ENCODE peak calls at places on chromosomes 7 and 10, in nine cellular contexts. T is epithelial cell of esophagus, C is heart right ventricle, K is HFF-Myc, Y is BJ, V is HCT116, Q is transverse colon, J is tibial artery, B is prostate gland. Z is an unnamed sample.

GRCh38 chr10:60733189-60733815 is 45.0 kb upstream of the CDK1 start:
- DNase-seq in T (peak), C (no peak), K (no peak), Y (no peak), V (peak), Q (peak), J (no peak), B (peak), Z (no peak)

GRCh38 chr10:34010891-34011290 is 676.4 kb upstream of the NRP1 start:
- DNase-seq in T (peak), C (no peak), K (no peak), Y (no peak), V (no peak), Q (no peak), J (no peak), B (no peak), Z (peak)

GRCh38 chr10:69419761-69420126 is 3.0 kb upstream of the TACR2 start:
- DNase-seq in T (no peak), C (no peak), K (no peak), Y (no peak), V (no peak), Q (no peak), J (no peak), B (no peak), Z (no peak)

GRCh38 chr7:75639071-75639892 is 99.5 kb downstream of the HIP1 start:
- DNase-seq in T (peak), C (peak), K (no peak), Y (no peak), V (no peak), Q (peak), J (no peak), B (no peak), Z (peak)

GRCh38 chr10:119803264-119803663 is 69.4 kb downstream of the MCMBP start:
- DNase-seq in T (peak), C (no peak), K (no peak), Y (peak), V (no peak), Q (no peak), J (no peak), B (no peak), Z (no peak)

GRCh38 chr10:86311900-86312299 is 54.7 kb downstream of the GRID1 start:
- DNase-seq in T (no peak), C (no peak), K (no peak), Y (no peak), V (no peak), Q (no peak), J (no peak), B (no peak), Z (no peak)

GRCh38 chr10:77333610-77334340 is 303.8 kb downstream of the KCNMA1 start:
- DNase-seq in T (peak), C (no peak), K (no peak), Y (no peak), V (no peak), Q (no peak), J (no peak), B (no peak), Z (peak)

GRCh38 chr10:123150986-123151738 is 3.0 kb upstream of the BUB3 start:
- DNase-seq in T (peak), C (no peak), K (no peak), Y (no peak), V (no peak), Q (no peak), J (no peak), B (no peak), Z (peak)

GRCh38 chr7:78080811-78081210 is 282.2 kb downstream of the PHTF2 start:
- DNase-seq in T (no peak), C (no peak), K (no peak), Y (no peak), V (no peak), Q (no peak), J (no peak), B (no peak), Z (no peak)

GRCh38 chr10:113087082-113088029 is 137.3 kb downstream of the TCF7L2 start:
- DNase-seq in T (peak), C (peak), K (peak), Y (peak), V (peak), Q (peak), J (peak), B (no peak), Z (peak)

GRCh38 chr7:22443370-22444180 is 56.4 kb downstream of the STEAP1B start:
- DNase-seq in T (no peak), C (no peak), K (no peak), Y (no peak), V (no peak), Q (peak), J (no peak), B (no peak), Z (no peak)

GRCh38 chr10:92419740-92420553 is 129.0 kb downstream of the MARCHF5 start:
- DNase-seq in T (peak), C (peak), K (no peak), Y (no peak), V (no peak), Q (peak), J (peak), B (no peak), Z (no peak)

GRCh38 chr7:70830060-70830395 is 301.9 kb upstream of the GALNT17 start:
- DNase-seq in T (no peak), C (no peak), K (no peak), Y (no peak), V (no peak), Q (no peak), J (no peak), B (no peak), Z (no peak)

GRCh38 chr7:112897839-112898431 is 107.7 kb upstream of the TMEM168 start:
- DNase-seq in T (no peak), C (no peak), K (no peak), Y (no peak), V (no peak), Q (no peak), J (no peak), B (no peak), Z (no peak)

GRCh38 chr7:47142169-47142866 is 439.6 kb downstream of the TNS3 start:
- DNase-seq in T (peak), C (no peak), K (no peak), Y (no peak), V (no peak), Q (no peak), J (no peak), B (no peak), Z (no peak)

GRCh38 chr10:2964632-2965296 is 102.6 kb upstream of the PFKP start:
- DNase-seq in T (no peak), C (no peak), K (no peak), Y (no peak), V (no peak), Q (no peak), J (no peak), B (no peak), Z (peak)

GRCh38 chr10:31635415-31636065 is 293.1 kb downstream of the ARHGAP12 start:
- DNase-seq in T (peak), C (no peak), K (no peak), Y (no peak), V (no peak), Q (no peak), J (no peak), B (no peak), Z (no peak)

GRCh38 chr7:13240349-13240748 is 552.9 kb downstream of the ARL4A start:
- DNase-seq in T (peak), C (no peak), K (no peak), Y (no peak), V (peak), Q (no peak), J (no peak), B (no peak), Z (no peak)

GRCh38 chr10:70582793-70583700 is 19.5 kb downstream of the PRF1 start:
- DNase-seq in T (no peak), C (no peak), K (no peak), Y (no peak), V (no peak), Q (no peak), J (peak), B (no peak), Z (no peak)

GRCh38 chr7:148941598-148942280 is 57.6 kb upstream of the EZH2 start:
- DNase-seq in T (peak), C (peak), K (no peak), Y (no peak), V (peak), Q (peak), J (peak), B (peak), Z (peak)

GRCh38 chr7:129017933-129018538 is 36.9 kb downstream of the TNPO3 start:
- DNase-seq in T (no peak), C (no peak), K (no peak), Y (no peak), V (no peak), Q (no peak), J (no peak), B (no peak), Z (no peak)

GRCh38 chr7:139660317-139661042 is 117.3 kb downstream of the HIPK2 start:
- DNase-seq in T (peak), C (no peak), K (no peak), Y (no peak), V (no peak), Q (peak), J (no peak), B (peak), Z (no peak)

GRCh38 chr10:79378647-79379511 is 31.6 kb downstream of the PPIF start:
- DNase-seq in T (no peak), C (no peak), K (no peak), Y (no peak), V (no peak), Q (peak), J (no peak), B (no peak), Z (no peak)

GRCh38 chr7:34530211-34530610 is 127.8 kb upstream of the NPSR1 start:
- DNase-seq in T (peak), C (no peak), K (no peak), Y (no peak), V (no peak), Q (no peak), J (no peak), B (no peak), Z (no peak)

GRCh38 chr10:112758961-112759360 is 191.1 kb upstream of the TCF7L2 start:
- DNase-seq in T (no peak), C (no peak), K (no peak), Y (no peak), V (no peak), Q (no peak), J (no peak), B (no peak), Z (no peak)

GRCh38 chr10:106573106-106573505 is 591.4 kb downstream of the SORCS1 start:
- DNase-seq in T (peak), C (no peak), K (peak), Y (no peak), V (no peak), Q (no peak), J (no peak), B (no peak), Z (no peak)

GRCh38 chr7:28986028-28986427 is 27.9 kb upstream of the TRIL start:
- DNase-seq in T (peak), C (no peak), K (no peak), Y (no peak), V (no peak), Q (no peak), J (no peak), B (peak), Z (no peak)

GRCh38 chr7:68770649-68771048 is 827.6 kb upstream of the AUTS2 start:
- DNase-seq in T (no peak), C (peak), K (no peak), Y (no peak), V (no peak), Q (no peak), J (no peak), B (no peak), Z (no peak)

GRCh38 chr10:80459047-80459865 is 5.1 kb downstream of the TSPAN14 start:
- DNase-seq in T (peak), C (peak), K (peak), Y (peak), V (no peak), Q (peak), J (peak), B (peak), Z (peak)

GRCh38 chr10:35336921-35337741 is 822 bp downstream of the CCNY start:
- DNase-seq in T (peak), C (peak), K (no peak), Y (no peak), V (no peak), Q (peak), J (peak), B (peak), Z (peak)

GRCh38 chr10:131870831-131871672 is 29.8 kb upstream of the PPP2R2D start:
- DNase-seq in T (peak), C (no peak), K (no peak), Y (no peak), V (no peak), Q (no peak), J (no peak), B (no peak), Z (no peak)

GRCh38 chr7:117572826-117573620 is 93.2 kb downstream of the CFTR start:
- DNase-seq in T (no peak), C (no peak), K (no peak), Y (no peak), V (no peak), Q (no peak), J (no peak), B (no peak), Z (no peak)

GRCh38 chr10:113221756-113222168 is 271.7 kb downstream of the TCF7L2 start:
- DNase-seq in T (peak), C (no peak), K (no peak), Y (no peak), V (peak), Q (no peak), J (no peak), B (no peak), Z (no peak)

GRCh38 chr7:40457776-40458480 is 323.1 kb downstream of the SUGCT start:
- DNase-seq in T (no peak), C (no peak), K (no peak), Y (no peak), V (no peak), Q (no peak), J (no peak), B (no peak), Z (no peak)

DNA sequence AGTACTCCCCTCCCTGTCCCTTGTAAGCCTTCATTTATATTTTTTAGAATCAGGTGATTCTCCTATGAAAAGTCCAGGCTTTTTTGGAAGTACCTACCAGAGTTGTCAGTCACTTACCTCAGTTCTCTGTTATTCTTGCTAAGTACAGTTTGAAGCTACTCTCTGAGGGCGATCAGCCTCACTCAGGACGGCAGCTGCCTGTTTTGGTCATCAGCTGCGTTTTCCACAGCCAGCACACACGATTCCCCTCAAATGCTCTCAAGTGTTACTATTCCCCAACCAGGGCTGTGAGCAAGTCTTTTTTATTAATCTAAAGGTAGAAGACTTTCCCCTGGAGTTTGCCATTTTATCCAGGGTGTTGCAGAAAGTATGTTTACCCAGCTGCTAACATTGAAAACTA is 328.6 kb downstream of the SUGCT start:
- DNase-seq in T (no peak), C (no peak), K (no peak), Y (no peak), V (no peak), Q (no peak), J (no peak), B (no peak), Z (no peak)
- H3K4me3 ChIP-seq in T (no peak), C (no peak), K (no peak), Y (no peak), V (no peak), Q (no peak), J (peak), B (no peak), Z (no peak)

GRCh38 chr7:131638641-131639430 is 82.4 kb upstream of the PODXL start:
- DNase-seq in T (no peak), C (no peak), K (no peak), Y (no peak), V (no peak), Q (no peak), J (no peak), B (no peak), Z (no peak)
- H3K4me3 ChIP-seq in T (no peak), C (no peak), K (no peak), Y (no peak), V (no peak), Q (no peak), J (no peak), B (no peak), Z (no peak)

GRCh38 chr10:133230387-133231195 is 574 bp downstream of the UTF1 start:
- DNase-seq in T (no peak), C (no peak), K (no peak), Y (no peak), V (no peak), Q (peak), J (no peak), B (no peak), Z (no peak)
- H3K4me3 ChIP-seq in T (no peak), C (peak), K (no peak), Y (no peak), V (no peak), Q (peak), J (no peak), B (peak), Z (no peak)

DNA sequence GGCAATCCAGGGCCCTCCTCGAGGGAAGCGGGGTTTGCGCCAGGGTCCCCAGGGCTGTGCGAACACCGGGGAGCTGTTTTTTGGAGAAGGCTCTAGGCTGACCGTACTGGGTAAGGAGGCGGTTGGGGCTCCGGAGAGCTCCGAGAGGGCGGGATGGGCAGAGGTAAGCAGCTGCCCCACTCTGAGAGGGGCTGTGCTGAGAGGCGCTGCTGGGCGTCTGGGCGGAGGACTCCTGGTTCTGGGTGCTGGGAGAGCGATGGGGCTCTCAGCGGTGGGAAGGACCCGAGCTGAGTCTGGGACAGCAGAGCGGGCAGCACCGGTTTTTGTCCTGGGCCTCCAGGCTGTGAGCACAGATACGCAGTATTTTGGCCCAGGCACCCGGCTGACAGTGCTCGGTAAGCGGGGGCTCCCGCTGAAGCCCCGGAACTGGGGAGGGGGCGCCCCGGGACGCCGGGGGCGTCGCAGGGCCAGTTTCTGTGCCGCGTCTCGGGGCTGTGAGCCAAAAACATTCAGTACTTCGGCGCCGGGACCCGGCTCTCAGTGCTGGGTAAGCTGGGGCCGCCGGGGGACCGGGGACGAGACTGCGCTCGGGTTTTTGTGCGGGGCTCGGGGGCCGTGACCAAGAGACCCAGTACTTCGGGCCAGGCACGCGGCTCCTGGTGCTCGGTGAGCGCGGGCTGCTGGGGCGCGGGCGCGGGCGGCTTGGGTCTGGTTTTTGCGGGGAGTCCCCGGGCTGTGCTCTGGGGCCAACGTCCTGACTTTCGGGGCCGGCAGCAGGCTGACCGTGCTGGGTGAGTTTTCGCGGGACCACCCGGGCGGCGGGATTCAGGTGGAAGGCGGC is 26.0 kb downstream of the PRSS2 start:
- DNase-seq in T (no peak), C (no peak), K (no peak), Y (no peak), V (no peak), Q (no peak), J (no peak), B (no peak), Z (no peak)
- H3K4me3 ChIP-seq in T (no peak), C (peak), K (peak), Y (peak), V (no peak), Q (peak), J (peak), B (peak), Z (no peak)

GRCh38 chr10:21530616-21531015 is 3.4 kb upstream of the MLLT10 start:
- DNase-seq in T (no peak), C (no peak), K (no peak), Y (no peak), V (no peak), Q (no peak), J (no peak), B (no peak), Z (no peak)
- H3K4me3 ChIP-seq in T (no peak), C (no peak), K (no peak), Y (no peak), V (no peak), Q (no peak), J (no peak), B (no peak), Z (no peak)

GRCh38 chr10:121732676-121733445 is 134.6 kb upstream of the FGFR2 start:
- DNase-seq in T (peak), C (no peak), K (no peak), Y (no peak), V (no peak), Q (no peak), J (no peak), B (no peak), Z (no peak)
- H3K4me3 ChIP-seq in T (no peak), C (no peak), K (no peak), Y (no peak), V (no peak), Q (no peak), J (no peak), B (no peak), Z (no peak)

GRCh38 chr7:5574770-5575269 is 151.2 kb upstream of the TNRC18 start:
- DNase-seq in T (no peak), C (peak), K (no peak), Y (no peak), V (no peak), Q (no peak), J (no peak), B (no peak), Z (no peak)
- H3K4me3 ChIP-seq in T (no peak), C (peak), K (no peak), Y (no peak), V (no peak), Q (no peak), J (no peak), B (no peak), Z (no peak)

DNA sequence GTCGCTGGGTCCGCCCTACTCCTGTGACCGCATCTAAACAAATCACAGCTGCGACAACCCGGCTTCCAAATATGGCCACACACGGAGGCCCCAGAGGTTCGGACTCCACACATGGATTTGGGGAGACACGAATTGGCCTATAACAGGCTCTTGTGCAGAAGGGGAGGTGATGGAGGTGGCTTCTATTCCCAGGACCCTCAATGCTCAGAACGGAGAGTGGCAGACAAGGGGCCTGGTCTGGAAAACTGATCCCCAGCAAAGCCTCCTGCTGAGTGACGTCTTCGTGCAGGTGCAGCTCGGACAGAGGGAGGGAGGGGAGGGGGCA is 90.2 kb downstream of the FOXL3 start:
- DNase-seq in T (no peak), C (no peak), K (no peak), Y (no peak), V (no peak), Q (no peak), J (peak), B (no peak), Z (no peak)
- H3K4me3 ChIP-seq in T (no peak), C (no peak), K (no peak), Y (no peak), V (no peak), Q (peak), J (no peak), B (no peak), Z (no peak)

GRCh38 chr7:25622716-25623115 is 394.4 kb upstream of the NPVF start:
- DNase-seq in T (no peak), C (no peak), K (no peak), Y (no peak), V (no peak), Q (no peak), J (no peak), B (no peak), Z (no peak)
- H3K4me3 ChIP-seq in T (no peak), C (no peak), K (no peak), Y (no peak), V (no peak), Q (no peak), J (no peak), B (no peak), Z (no peak)

DNA sequence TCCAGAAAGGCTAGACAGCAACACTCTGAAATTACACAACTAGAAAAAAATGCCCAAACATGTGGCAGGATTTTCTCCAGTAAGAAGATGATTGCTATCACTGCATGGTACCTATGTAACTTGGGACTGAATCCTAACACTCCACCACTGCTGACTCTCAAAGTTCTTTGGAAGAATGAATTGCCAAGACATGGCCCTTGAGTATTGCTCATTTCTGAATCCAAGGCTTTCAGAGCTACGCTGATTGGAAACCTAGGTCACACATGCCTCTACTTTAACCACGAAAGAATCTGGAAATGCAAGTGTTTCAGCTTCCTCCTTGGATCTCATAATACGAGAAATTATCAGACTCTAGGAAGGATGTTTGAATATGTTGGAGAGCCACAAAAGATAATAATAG is 167.4 kb upstream of the CELF2 start:
- DNase-seq in T (peak), C (no peak), K (no peak), Y (no peak), V (no peak), Q (no peak), J (no peak), B (no peak), Z (no peak)
- H3K4me3 ChIP-seq in T (no peak), C (no peak), K (no peak), Y (no peak), V (no peak), Q (no peak), J (no peak), B (no peak), Z (no peak)